ENCODE peak calls at places on chromosome 21, in seven cellular contexts. S is nephron progenitor cell; D is AG04449; W is endothelial cell; T is LoVo; G is CD8-positive, alpha-beta memory T cell; N is fibroblast of pulmonary artery. E is an unnamed sample.
A peak's percentile ranks its signal among the peaks of the same experiment; 100 is the strongest.

GRCh38 chr21:27831821-27832569 is 865.1 kb upstream of the ADAMTS5 start:
- DNase-seq in S (no peak), D (no peak), W (no peak), T (no peak), G (no peak), N (peak; percentile 16), E (no peak)

GRCh38 chr21:46286668-46286982 is 483 bp downstream of the YBEY start:
- DNase-seq in S (no peak), D (no peak), W (no peak), T (no peak), G (no peak), N (no peak), E (no peak)

GRCh38 chr21:38668067-38668466 is 137.7 kb upstream of the ETS2 start:
- DNase-seq in S (no peak), D (no peak), W (no peak), T (no peak), G (no peak), N (no peak), E (no peak)

GRCh38 chr21:36535618-36536241 is 55.8 kb upstream of the CLDN14 start:
- DNase-seq in S (no peak), D (no peak), W (no peak), T (no peak), G (no peak), N (no peak), E (no peak)

GRCh38 chr21:25402134-25402957 is 204.9 kb downstream of the MRPL39 start:
- DNase-seq in S (no peak), D (no peak), W (no peak), T (no peak), G (no peak), N (no peak), E (no peak)

GRCh38 chr21:35204125-35204524 is 155.0 kb upstream of the RUNX1 start:
- DNase-seq in S (no peak), D (no peak), W (no peak), T (no peak), G (no peak), N (peak; percentile 53), E (no peak)

GRCh38 chr21:41899431-41900202 is 20.5 kb upstream of the PRDM15 start:
- DNase-seq in S (no peak), D (no peak), W (no peak), T (no peak), G (no peak), N (no peak), E (peak; percentile 74)

GRCh38 chr21:35023396-35024070 is 25.6 kb downstream of the RUNX1 start:
- DNase-seq in S (no peak), D (no peak), W (no peak), T (no peak), G (no peak), N (no peak), E (no peak)

GRCh38 chr21:41170442-41170841 is 2.5 kb downstream of the BACE2 start:
- DNase-seq in S (peak; percentile 53), D (no peak), W (peak; percentile 58), T (peak; percentile 66), G (no peak), N (peak; percentile 53), E (no peak)

GRCh38 chr21:36584980-36585940 is 105.3 kb upstream of the CLDN14 start:
- DNase-seq in S (no peak), D (no peak), W (no peak), T (no peak), G (no peak), N (no peak), E (no peak)

GRCh38 chr21:42381347-42381984 is 14.4 kb downstream of the TMPRSS3 start:
- DNase-seq in S (no peak), D (no peak), W (peak; percentile 17), T (peak; percentile 61), G (peak; percentile 75), N (peak; percentile 53), E (no peak)

GRCh38 chr21:44952929-44953627 is 13.2 kb downstream of the SLX9 start:
- DNase-seq in S (no peak), D (no peak), W (no peak), T (no peak), G (no peak), N (no peak), E (no peak)